ENCODE peak calls at places on chromosome 20, in ten cellular contexts. S is amygdala; B is CD8-positive, alpha-beta T cell; U is NCI-H187; E is EH; A is LoVo; R is GM20000; V is Jurkat, Clone E6-1; Z is BE2C; F is thyroid gland. W is an unnamed sample.

GRCh38 chr20:37319120-37319717 is 26.7 kb upstream of the SRC start:
- DNase-seq in S (no peak), B (no peak), U (no peak), E (peak; percentile 91), A (no peak), R (no peak), V (no peak), Z (no peak), F (no peak), W (no peak)

GRCh38 chr20:33675127-33675954 is 1.1 kb upstream of the NECAB3 start:
- DNase-seq in S (no peak), B (no peak), U (no peak), E (peak; percentile 32), A (no peak), R (no peak), V (no peak), Z (no peak), F (no peak), W (peak; percentile 73)

GRCh38 chr20:16528078-16528477 is 45.2 kb downstream of the KIF16B start:
- DNase-seq in S (no peak), B (no peak), U (no peak), E (peak; percentile 61), A (peak; percentile 91), R (no peak), V (no peak), Z (no peak), F (no peak), W (no peak)

GRCh38 chr20:4998160-4998651 is 3.1 kb downstream of the SLC23A2 start:
- DNase-seq in S (no peak), B (no peak), U (no peak), E (no peak), A (no peak), R (peak; percentile 68), V (no peak), Z (no peak), F (no peak), W (no peak)

GRCh38 chr20:13771853-13772453 is 12.8 kb downstream of the ESF1 start:
- DNase-seq in S (no peak), B (no peak), U (no peak), E (peak; percentile 34), A (peak; percentile 23), R (peak; percentile 32), V (peak; percentile 37), Z (no peak), F (no peak), W (no peak)

GRCh38 chr20:5031206-5031557 is 29.9 kb upstream of the SLC23A2 start:
- DNase-seq in S (no peak), B (no peak), U (no peak), E (no peak), A (no peak), R (no peak), V (no peak), Z (no peak), F (no peak), W (no peak)

GRCh38 chr20:61939691-61940360 is 125.9 kb downstream of the TAF4 start:
- DNase-seq in S (no peak), B (no peak), U (no peak), E (no peak), A (no peak), R (no peak), V (no peak), Z (no peak), F (no peak), W (peak; percentile 49)

GRCh38 chr20:25085756-25086495 is 4.0 kb upstream of the VSX1 start:
- DNase-seq in S (no peak), B (no peak), U (no peak), E (no peak), A (no peak), R (no peak), V (no peak), Z (no peak), F (no peak), W (no peak)

GRCh38 chr20:56765172-56766073 is 136.3 kb downstream of the TFAP2C start:
- DNase-seq in S (no peak), B (no peak), U (no peak), E (no peak), A (no peak), R (no peak), V (no peak), Z (no peak), F (no peak), W (no peak)

GRCh38 chr20:6660441-6660840 is 107.0 kb upstream of the BMP2 start:
- DNase-seq in S (no peak), B (no peak), U (no peak), E (no peak), A (peak; percentile 58), R (no peak), V (no peak), Z (no peak), F (no peak), W (no peak)